ENCODE peak calls at places on chromosomes 4 and X, in ten cellular contexts. B is MCF 10A, V is cardiac fibroblast, J is ovary, Q is bronchial epithelial cell, I is tibial nerve, K is foreskin keratinocyte, H is body of pancreas, O is upper lobe of right lung, U is heart left ventricle. L is an unnamed sample.

GRCh38 chrX:42720209-42720608 is 57.8 kb downstream of the PPP1R2C start:
- DNase-seq in K (no peak), J (no peak), V (no peak), B (no peak), U (no peak), Q (no peak), O (no peak), H (no peak), I (no peak), L (no peak)

GRCh38 chr4:131091896-131092295 is 1995.9 kb downstream of the C4orf33 start:
- DNase-seq in I (no peak), B (peak; percentile 60), O (no peak), J (no peak), K (peak; percentile 35), U (no peak), Q (peak; percentile 38), H (no peak), V (peak; percentile 45), L (no peak)

GRCh38 chr4:76058302-76058701 is 16.2 kb upstream of the ART3 start:
- DNase-seq in K (no peak), Q (peak; percentile 61), U (no peak), O (no peak), V (no peak), J (no peak), B (no peak), I (no peak), H (no peak), L (no peak)

GRCh38 chrX:47662144-47662657 is 3.2 kb upstream of the UXT start:
- DNase-seq in O (no peak), B (peak; percentile 77), H (no peak), J (peak; percentile 58), Q (peak; percentile 80), I (no peak), V (peak; percentile 87), U (no peak), K (peak; percentile 86), L (no peak)

GRCh38 chr4:128528177-128528576 is 240.6 kb upstream of the PGRMC2 start:
- DNase-seq in O (no peak), Q (no peak), K (peak; percentile 0), I (no peak), B (no peak), V (no peak), J (no peak), H (no peak), U (no peak), L (no peak)

GRCh38 chr4:4559596-4559995 is 17.7 kb upstream of the STX18 start:
- DNase-seq in I (no peak), V (no peak), K (no peak), H (no peak), B (no peak), O (no peak), J (no peak), U (no peak), Q (peak; percentile 74), L (no peak)

GRCh38 chr4:148857234-148857972 is 415.2 kb upstream of the NR3C2 start:
- DNase-seq in U (no peak), K (no peak), O (no peak), H (no peak), V (peak; percentile 15), J (no peak), B (no peak), Q (peak; percentile 51), I (no peak), L (no peak)

GRCh38 chrX:107712231-107713204 is 63.1 kb downstream of the TSC22D3 start:
- DNase-seq in K (peak; percentile 47), U (no peak), O (no peak), I (peak; percentile 76), B (peak; percentile 80), Q (peak; percentile 70), V (peak; percentile 78), J (peak; percentile 60), H (no peak), L (peak; percentile 65)

GRCh38 chr4:148565801-148566200 is 123.6 kb upstream of the NR3C2 start:
- DNase-seq in J (no peak), K (no peak), I (no peak), U (no peak), H (no peak), B (no peak), V (no peak), Q (no peak), O (no peak), L (no peak)

GRCh38 chr4:181661090-181661489 is 582.1 kb upstream of the TENM3 start:
- DNase-seq in O (no peak), Q (peak; percentile 44), V (peak; percentile 57), B (peak; percentile 69), K (peak; percentile 81), H (no peak), U (no peak), I (no peak), J (no peak), L (no peak)

GRCh38 chr4:103075894-103076776 is at the start of gene SLC9B2:
- DNase-seq in B (peak; percentile 74), V (peak; percentile 74), K (peak; percentile 73), I (peak; percentile 38), U (peak; percentile 61), O (peak; percentile 81), Q (peak; percentile 52), H (peak; percentile 54), J (peak; percentile 74), L (peak; percentile 92)

GRCh38 chrX:102339312-102340298 is 92.6 kb downstream of the NXF2 start:
- DNase-seq in H (no peak), V (no peak), U (no peak), J (no peak), K (no peak), Q (no peak), B (no peak), I (no peak), O (no peak), L (no peak)

GRCh38 chr4:53712326-53712725 is 121.0 kb upstream of the LNX1 start:
- DNase-seq in O (no peak), U (no peak), B (no peak), V (no peak), J (no peak), H (no peak), I (no peak), Q (no peak), K (no peak), L (no peak)

GRCh38 chr4:6331018-6331417 is 61.4 kb downstream of the WFS1 start:
- DNase-seq in B (peak; percentile 16), O (no peak), V (peak; percentile 16), J (no peak), K (no peak), I (no peak), Q (no peak), U (no peak), H (no peak), L (no peak)

GRCh38 chr4:114180481-114180880 is 201.0 kb upstream of the ARSJ start:
- DNase-seq in I (peak; percentile 33), B (peak; percentile 1), V (peak; percentile 90), J (peak; percentile 33), H (no peak), K (peak; percentile 5), Q (peak; percentile 62), O (no peak), U (peak; percentile 10), L (no peak)

GRCh38 chrX:101999644-102000539 is 68.1 kb upstream of the ZMAT1 start:
- DNase-seq in U (no peak), Q (no peak), B (no peak), K (no peak), V (no peak), H (no peak), O (no peak), I (no peak), J (no peak), L (no peak)

GRCh38 chr4:104446431-104446925 is 48.2 kb downstream of the CXXC4 start:
- DNase-seq in H (no peak), U (no peak), J (no peak), B (no peak), K (no peak), V (no peak), I (no peak), O (no peak), Q (no peak), L (no peak)

GRCh38 chr4:64975177-64975576 is 565.9 kb upstream of the TECRL start:
- DNase-seq in O (no peak), K (no peak), Q (no peak), H (no peak), U (no peak), V (no peak), I (no peak), J (no peak), B (no peak), L (no peak)

GRCh38 chr4:15964159-15964558 is 1.2 kb upstream of the FGFBP2 start:
- DNase-seq in K (no peak), U (no peak), V (no peak), Q (no peak), I (no peak), B (no peak), H (no peak), O (no peak), J (no peak), L (no peak)
- TF ChIP-seq CTCF in K (peak; percentile 38), U (no peak), V (no peak), Q (peak; percentile 12), I (no peak), B (no peak), H (no peak), O (no peak), J (no peak), L (no peak)

DNA sequence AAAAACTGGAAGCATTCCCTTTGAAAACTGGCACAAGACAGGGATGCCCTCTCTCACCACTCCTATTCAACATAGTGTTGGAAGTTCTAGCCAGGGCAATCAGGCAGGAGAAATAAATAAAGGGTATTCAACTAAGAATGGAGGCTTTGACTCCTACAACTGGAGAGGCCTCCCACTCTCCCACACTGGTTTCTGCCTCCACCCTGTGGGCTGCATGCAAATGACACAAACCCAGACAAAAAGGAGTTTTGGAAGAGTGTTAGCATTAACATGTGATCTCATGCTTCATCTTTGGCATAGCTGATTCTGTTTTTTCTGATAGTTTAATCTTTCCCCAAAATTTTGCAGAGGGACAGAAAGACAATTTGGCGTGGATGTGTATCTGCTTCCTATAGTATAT is 80.8 kb upstream of the IQCM start:
- DNase-seq in I (no peak), H (no peak), B (peak; percentile 62), J (no peak), V (peak; percentile 40), U (no peak), O (no peak), K (no peak), Q (peak; percentile 34), L (no peak)
- TF ChIP-seq CTCF in I (no peak), H (peak; percentile 9), B (peak; percentile 81), J (no peak), V (peak; percentile 60), U (peak; percentile 15), O (no peak), K (peak; percentile 81), Q (peak; percentile 66), L (no peak)

DNA sequence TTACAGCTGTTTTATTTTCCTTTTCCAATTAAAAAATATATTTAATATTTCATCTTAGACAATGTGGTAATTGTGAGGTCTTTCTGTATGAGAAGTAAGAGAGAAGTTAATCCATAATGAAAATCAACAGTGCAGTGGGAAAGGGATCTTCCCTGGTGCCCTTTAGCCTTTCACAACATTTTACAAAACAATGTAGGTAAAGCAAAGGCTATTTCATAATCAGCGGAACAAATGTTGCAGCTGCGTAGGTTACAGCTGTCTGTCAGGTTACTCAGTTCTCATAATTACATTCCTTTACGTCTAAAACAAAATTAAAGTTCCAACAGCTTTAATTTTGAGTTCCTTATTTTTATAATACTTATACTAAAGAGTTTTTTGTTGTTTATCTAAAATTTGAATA is 22.8 kb upstream of the VCX3A start:
- DNase-seq in O (no peak), B (no peak), U (no peak), Q (no peak), I (no peak), V (no peak), J (no peak), K (no peak), H (no peak), L (no peak)
- TF ChIP-seq CTCF in O (no peak), B (no peak), U (no peak), Q (no peak), I (no peak), V (no peak), J (no peak), K (no peak), H (no peak), L (no peak)

GRCh38 chrX:75623535-75623934 is 100.7 kb upstream of the ZDHHC15 start:
- DNase-seq in H (no peak), J (no peak), K (no peak), I (no peak), V (no peak), O (no peak), Q (peak; percentile 0), B (no peak), U (no peak), L (no peak)
- TF ChIP-seq CTCF in H (no peak), J (no peak), K (no peak), I (no peak), V (no peak), O (peak; percentile 21), Q (peak; percentile 9), B (no peak), U (peak; percentile 22), L (no peak)